ENCODE peak calls at places on chromosomes 1 and 21, in four cellular contexts. Y, G, B and R are unnamed samples. For H3K36me3, the result is how much of the 10 kb centered on the place peaks cover.

GRCh38 chr1:25795955-25796806 is 3.8 kb upstream of the SELENON start:
- DNase-seq in Y (peak), G (no peak), B (no peak), R (no peak)

GRCh38 chr1:92973203-92973907 is 12.1 kb upstream of the DIPK1A start:
- DNase-seq in Y (no peak), B (no peak), G (no peak), R (no peak)

GRCh38 chr1:248243204-248243603 is 12.0 kb downstream of the OR2M4 start:
- DNase-seq in Y (peak), G (peak), B (no peak), R (no peak)

GRCh38 chr1:186829679-186830587 is 1.2 kb downstream of the PLA2G4A start:
- DNase-seq in B (no peak), Y (peak), G (no peak), R (no peak)

GRCh38 chr1:14366361-14367018 is 232.0 kb upstream of the KAZN start:
- DNase-seq in Y (no peak), G (no peak), B (no peak), R (no peak)

GRCh38 chr1:3623441-3624150 is 1.2 kb upstream of the TPRG1L start:
- DNase-seq in B (no peak), G (no peak), Y (no peak), R (no peak)

GRCh38 chr1:77834771-77835334 is 53.6 kb upstream of the NEXN start:
- DNase-seq in G (peak), B (no peak), Y (no peak), R (no peak)

GRCh38 chr21:14740692-14741091 is 194.6 kb upstream of the SAMSN1 start:
- DNase-seq in B (no peak), G (no peak), Y (no peak), R (no peak)

GRCh38 chr1:91120421-91120820 is 98.6 kb upstream of the ZNF644 start:
- DNase-seq in B (no peak), G (no peak), Y (no peak), R (no peak)

GRCh38 chr21:32516729-32517649 is 68.3 kb downstream of the TCP10L start:
- DNase-seq in Y (no peak), G (peak), B (no peak), R (no peak)

GRCh38 chr1:238063454-238063853 is 172.7 kb upstream of the ZP4 start:
- DNase-seq in Y (no peak), B (no peak), G (peak), R (peak)

GRCh38 chr1:200660719-200661118 is 9.0 kb downstream of the DDX59 start:
- DNase-seq in B (no peak), Y (no peak), G (no peak), R (no peak)

GRCh38 chr21:15826147-15826780 is 96.5 kb downstream of the USP25 start:
- DNase-seq in G (peak), B (no peak), Y (no peak), R (no peak)

GRCh38 chr1:245952383-245952989 is 554.6 kb downstream of the SMYD3 start:
- DNase-seq in Y (no peak), B (no peak), G (no peak), R (no peak)

GRCh38 chr1:234613128-234613875 is 3.3 kb upstream of the IRF2BP2 start:
- DNase-seq in Y (no peak), G (peak), B (no peak), R (no peak)
- H3K36me3 ChIP-seq in Y (under half), G (under half), B (under half), R (under half)

GRCh38 chr1:193402977-193403376 is 216.6 kb upstream of the B3GALT2 start:
- DNase-seq in G (no peak), Y (no peak), B (no peak), R (peak)

GRCh38 chr1:193404236-193404635 is 217.8 kb upstream of the B3GALT2 start:
- DNase-seq in G (no peak), Y (no peak), B (no peak), R (no peak)

GRCh38 chr1:193402032-193402431 is 215.6 kb upstream of the B3GALT2 start:
- DNase-seq in B (no peak), Y (no peak), G (no peak), R (no peak)

GRCh38 chr1:193408782-193409293 is 222.4 kb upstream of the B3GALT2 start:
- DNase-seq in G (peak), B (peak), Y (peak), R (peak)

DNA sequence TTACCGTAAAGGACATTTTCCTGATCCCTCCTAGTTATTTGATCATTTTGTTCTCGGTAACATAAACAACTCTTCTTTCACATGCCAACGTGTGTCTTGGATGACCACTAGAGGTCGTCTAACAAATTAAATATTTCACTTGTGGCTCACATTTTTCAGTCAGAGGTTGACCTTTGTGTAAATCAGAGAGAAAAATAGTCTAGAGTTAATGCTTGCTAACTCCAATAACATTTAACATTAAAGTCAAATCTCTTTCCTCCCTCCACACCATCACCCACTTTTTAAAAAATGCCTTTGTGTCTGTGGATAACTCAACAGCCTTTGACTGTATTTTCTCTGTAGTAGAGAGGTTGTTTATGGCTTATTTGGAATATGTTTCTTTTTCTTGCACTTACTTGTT is 220.5 kb upstream of the B3GALT2 start:
- DNase-seq in G (peak), Y (no peak), B (no peak), R (no peak)
- TF ChIP-seq CTCF in G (peak), Y (peak), B (peak), R (peak)

GRCh38 chr1:154212083-154212482 is 6.0 kb upstream of the CFAP141 start:
- DNase-seq in B (no peak), Y (no peak), G (no peak), R (no peak)

GRCh38 chr1:154213274-154213673 is 7.1 kb upstream of the CFAP141 start:
- DNase-seq in B (no peak), Y (no peak), G (peak), R (no peak)

GRCh38 chr1:154206212-154206611 is at the start of gene CFAP141:
- DNase-seq in G (peak), B (no peak), Y (no peak), R (no peak)

GRCh38 chr1:154207262-154207661 is 1.1 kb upstream of the CFAP141 start:
- DNase-seq in B (no peak), G (no peak), Y (no peak), R (no peak)

DNA sequence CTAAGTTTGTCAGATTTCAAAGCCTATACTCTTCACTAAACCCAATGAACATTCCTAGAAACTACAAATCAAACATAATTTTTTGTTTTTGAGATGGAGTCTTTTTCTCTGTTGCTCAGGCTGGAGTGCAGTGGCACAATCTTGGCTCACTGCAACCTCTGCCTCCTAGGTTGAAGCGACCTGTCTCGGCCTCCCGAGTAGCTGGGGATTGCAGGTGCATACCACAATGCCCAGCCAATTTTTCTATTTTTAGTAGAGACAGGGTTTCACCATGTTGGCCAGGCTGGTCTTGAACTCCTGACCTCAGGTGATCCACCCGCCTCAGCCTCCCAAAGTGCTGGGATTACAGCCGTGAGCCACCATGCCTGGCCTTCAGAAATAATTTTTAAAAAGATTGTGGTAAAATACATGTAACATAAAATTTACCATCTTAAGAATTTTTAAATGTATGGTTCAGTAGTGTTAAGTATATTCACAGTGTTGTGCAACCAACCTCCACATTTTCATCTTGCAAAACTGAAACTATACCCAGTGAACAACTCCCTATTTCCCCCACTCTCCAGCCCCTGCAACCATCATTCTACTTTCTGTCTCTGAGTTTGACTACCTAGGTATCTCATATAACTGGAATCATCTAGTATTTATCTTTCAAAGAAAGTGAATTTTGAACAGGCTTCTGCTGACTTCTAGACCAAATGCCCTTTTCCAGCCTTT is 2.7 kb upstream of the CFAP141 start:
- DNase-seq in B (no peak), Y (no peak), G (no peak), R (no peak)
- H3K36me3 ChIP-seq in B (under half), Y (half or more), G (half or more), R (under half)

DNA sequence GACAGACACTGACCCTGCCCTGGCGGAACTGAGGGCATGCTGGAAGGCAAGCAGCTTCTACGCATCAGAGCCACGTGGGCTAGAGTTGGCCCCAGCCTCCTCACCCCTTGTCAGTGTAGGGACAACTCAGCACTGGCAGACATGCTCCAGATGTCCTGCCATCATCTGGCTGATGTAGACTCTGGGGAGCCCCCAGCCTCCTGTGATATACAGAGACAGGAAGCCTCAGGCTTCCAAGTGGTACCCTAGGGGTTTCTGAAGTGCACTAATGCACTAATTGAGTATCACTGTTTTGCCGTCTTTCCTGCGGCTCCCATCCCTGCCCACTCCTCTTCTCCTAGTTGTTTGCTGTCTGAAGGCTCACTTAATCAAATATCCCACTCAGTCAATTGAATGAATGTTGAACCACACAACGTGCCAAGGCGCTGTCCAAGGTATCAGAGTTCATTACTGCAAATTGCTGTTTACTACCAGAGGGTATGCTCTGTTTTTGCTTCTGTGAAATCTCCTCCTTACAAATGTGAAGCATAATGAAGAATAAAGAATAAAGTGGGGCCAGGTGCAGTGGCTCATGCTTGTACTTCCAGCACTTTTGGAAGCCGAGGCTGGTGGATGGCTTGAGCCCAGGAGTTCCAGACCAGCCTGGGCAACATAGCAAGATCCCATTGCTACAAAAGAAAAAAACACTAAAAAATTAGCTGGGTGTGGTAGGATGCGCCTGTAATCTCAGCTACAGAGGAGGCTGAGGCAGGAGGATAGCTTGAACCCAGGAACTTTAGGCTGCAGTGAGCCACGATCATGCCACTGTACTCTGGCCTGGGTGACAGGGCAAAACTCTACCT is 76.4 kb upstream of the ZBTB18 start:
- DNase-seq in Y (no peak), B (no peak), G (peak), R (no peak)
- TF ChIP-seq CTCF in Y (no peak), B (no peak), G (no peak), R (no peak)

GRCh38 chr1:204455063-204455830 is 39.4 kb downstream of the PIK3C2B start:
- DNase-seq in B (no peak), Y (no peak), G (no peak), R (no peak)
- H3K36me3 ChIP-seq in B (under half), Y (half or more), G (under half), R (under half)

GRCh38 chr21:31459457-31459856 is 115.4 kb upstream of the TIAM1 start:
- DNase-seq in B (no peak), Y (no peak), G (no peak), R (no peak)

GRCh38 chr21:31455506-31455905 is 111.4 kb upstream of the TIAM1 start:
- DNase-seq in B (no peak), Y (no peak), G (no peak), R (no peak)

GRCh38 chr21:31460985-31461384 is 116.9 kb upstream of the TIAM1 start:
- DNase-seq in Y (no peak), B (no peak), G (no peak), R (no peak)

GRCh38 chr21:31456201-31456600 is 112.1 kb upstream of the TIAM1 start:
- DNase-seq in G (no peak), B (no peak), Y (no peak), R (no peak)

DNA sequence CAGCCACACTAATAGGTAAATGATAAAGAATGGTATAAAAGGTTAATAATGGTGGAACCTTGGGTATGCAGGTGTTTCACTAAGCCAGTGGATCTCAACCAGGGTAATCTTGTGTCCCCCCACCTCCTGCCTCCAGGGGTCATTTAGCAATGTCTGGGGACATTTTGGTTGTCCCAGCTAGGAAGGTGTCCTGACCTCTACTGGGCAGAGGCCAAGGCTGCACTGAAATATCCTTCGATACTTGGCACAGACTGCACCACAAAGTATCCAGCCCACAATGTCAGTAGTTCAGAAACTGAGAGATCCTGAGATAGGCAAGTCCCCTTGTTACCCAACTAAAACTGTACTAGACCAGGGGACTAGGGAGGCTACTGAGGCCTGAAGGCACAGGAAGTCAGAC is 113.6 kb upstream of the TIAM1 start:
- DNase-seq in Y (no peak), B (no peak), G (no peak), R (no peak)
- TF ChIP-seq CTCF in Y (peak), B (no peak), G (no peak), R (no peak)